ENCODE peak calls at places on chromosomes 7 and 10, in nine cellular contexts. K is activated CD4-positive, CD25-positive, alpha-beta regulatory T cell; A is activated T-cell treated with anti-CD3 and anti-CD28 coated beads for 48 hours; O is brain microvascular endothelial cell; M is activated naive CD4-positive, alpha-beta T cell treated with anti-CD3 and anti-CD28 coated beads for 36 hours; R is cerebellum; C is fibroblast of pulmonary artery; N is HCT116; V is amniotic epithelial cell. G is an unnamed sample.

GRCh38 chr7:5492249-5493020 is 68.8 kb upstream of the TNRC18 start:
- DNase-seq in V (no peak), M (no peak), O (no peak), R (peak), N (no peak), K (no peak), A (no peak), C (no peak), G (no peak)

GRCh38 chr10:93267521-93267920 is 193.8 kb downstream of the CYP26A1 start:
- DNase-seq in K (no peak), A (no peak), M (no peak), R (no peak), V (no peak), N (no peak), O (no peak), C (no peak), G (no peak)

GRCh38 chr7:128835790-128836641 is 5.8 kb downstream of the FLNC start:
- DNase-seq in C (peak), M (no peak), N (no peak), A (no peak), O (peak), K (no peak), R (no peak), V (peak), G (no peak)

GRCh38 chr10:58152698-58153263 is 114.9 kb downstream of the IPMK start:
- DNase-seq in R (peak), V (peak), N (peak), M (peak), K (no peak), A (peak), C (peak), O (peak), G (no peak)

GRCh38 chr10:97081621-97082235 is 104.0 kb downstream of the SLIT1 start:
- DNase-seq in C (peak), V (peak), R (no peak), N (peak), K (peak), M (peak), O (peak), A (peak), G (no peak)

GRCh38 chr7:82840061-82840460 is 322.6 kb downstream of the PCLO start:
- DNase-seq in N (no peak), K (no peak), C (no peak), O (no peak), V (no peak), R (no peak), M (no peak), A (no peak), G (no peak)

GRCh38 chr10:92124524-92125168 is 166.2 kb downstream of the CPEB3 start:
- DNase-seq in K (no peak), R (no peak), C (peak), A (no peak), N (no peak), M (no peak), V (peak), O (peak), G (no peak)

GRCh38 chr10:89001428-89002072 is 11.0 kb downstream of the FAS start:
- DNase-seq in N (no peak), V (no peak), M (peak), R (no peak), A (no peak), O (peak), C (peak), K (no peak), G (no peak)

GRCh38 chr7:6590645-6591110 is 857 bp downstream of the INTS15 start:
- DNase-seq in O (no peak), K (no peak), R (no peak), N (no peak), M (no peak), C (peak), A (no peak), V (peak), G (no peak)

GRCh38 chr7:24059775-24060174 is 224.2 kb upstream of the NPY start:
- DNase-seq in V (no peak), N (no peak), O (no peak), K (no peak), R (no peak), C (no peak), M (no peak), A (no peak), G (no peak)

GRCh38 chr7:40723829-40724228 is 589.0 kb downstream of the SUGCT start:
- DNase-seq in K (no peak), R (no peak), C (no peak), A (no peak), O (no peak), N (no peak), V (no peak), M (no peak), G (no peak)

GRCh38 chr7:148708026-148708685 is 9.5 kb downstream of the CUL1 start:
- DNase-seq in C (no peak), A (no peak), O (no peak), R (no peak), K (no peak), M (no peak), N (no peak), V (peak), G (no peak)

GRCh38 chr10:120365872-120366271 is 91.2 kb upstream of the PLPP4 start:
- DNase-seq in V (peak), R (no peak), M (no peak), A (no peak), C (peak), O (peak), K (no peak), N (no peak), G (no peak)

GRCh38 chr10:86849495-86849894 is 93.1 kb downstream of the BMPR1A start:
- DNase-seq in V (no peak), O (no peak), R (no peak), M (no peak), K (no peak), N (no peak), A (no peak), C (no peak), G (no peak)